ENCODE peak calls at places on chromosomes 5 and 9, in six cellular contexts. F is uterus, N is A549, Z is heart left ventricle, Y is ovary, M is tibial nerve. R is an unnamed sample.

GRCh38 chr5:97231025-97231636 is 48.1 kb upstream of the RIOK2 start:
- DNase-seq in F (peak; percentile 30), N (peak; percentile 31), Z (no peak), Y (no peak), M (no peak), R (peak; percentile 6)

GRCh38 chr9:136622538-136622948 is 40.2 kb upstream of the EGFL7 start:
- DNase-seq in F (no peak), N (no peak), Z (peak; percentile 27), Y (no peak), M (no peak), R (no peak)

GRCh38 chr5:10719965-10720364 is 41.1 kb downstream of the DAP start:
- DNase-seq in F (no peak), N (no peak), Z (no peak), Y (no peak), M (no peak), R (peak; percentile 44)

GRCh38 chr9:86303316-86303975 is 21.1 kb upstream of the ISCA1 start:
- DNase-seq in F (no peak), N (no peak), Z (no peak), Y (no peak), M (no peak), R (no peak)

GRCh38 chr9:123265833-123266232 is 2.6 kb downstream of the STRBP start:
- DNase-seq in F (no peak), N (no peak), Z (no peak), Y (no peak), M (no peak), R (peak; percentile 44)

GRCh38 chr5:54411176-54411575 is 44.3 kb upstream of the HSPB3 start:
- DNase-seq in F (no peak), N (no peak), Z (no peak), Y (no peak), M (no peak), R (no peak)

GRCh38 chr9:98568234-98568922 is 140.4 kb downstream of the GABBR2 start:
- DNase-seq in F (no peak), N (no peak), Z (no peak), Y (no peak), M (no peak), R (no peak)

GRCh38 chr9:12737871-12738270 is 36.9 kb upstream of the LURAP1L start:
- DNase-seq in F (no peak), N (no peak), Z (no peak), Y (no peak), M (no peak), R (no peak)

GRCh38 chr5:11555171-11555570 is 349.1 kb downstream of the CTNND2 start:
- DNase-seq in F (no peak), N (no peak), Z (no peak), Y (no peak), M (no peak), R (no peak)

GRCh38 chr5:66807743-66808142 is 211.6 kb downstream of the MAST4 start:
- DNase-seq in F (peak; percentile 41), N (peak; percentile 66), Z (no peak), Y (no peak), M (no peak), R (peak; percentile 15)

GRCh38 chr5:56819027-56819881 is 3.9 kb downstream of the MAP3K1 start:
- DNase-seq in F (no peak), N (no peak), Z (no peak), Y (no peak), M (no peak), R (no peak)

GRCh38 chr9:34127035-34127948 is 794 bp upstream of the DCAF12 start:
- DNase-seq in F (no peak), N (no peak), Z (no peak), Y (no peak), M (no peak), R (peak; percentile 40)

GRCh38 chr9:133959171-133959570 is 33.0 kb downstream of the VAV2 start:
- DNase-seq in F (no peak), N (no peak), Z (peak; percentile 24), Y (no peak), M (no peak), R (no peak)

GRCh38 chr5:148393390-148393741 is 9.6 kb downstream of the FBXO38 start:
- DNase-seq in F (no peak), N (no peak), Z (no peak), Y (no peak), M (no peak), R (no peak)

GRCh38 chr9:19485193-19485592 is 76.4 kb downstream of the ACER2 start:
- DNase-seq in F (no peak), N (no peak), Z (no peak), Y (no peak), M (no peak), R (no peak)

GRCh38 chr5:52727568-52727967 is 60.1 kb upstream of the ITGA1 start:
- DNase-seq in F (peak; percentile 38), N (no peak), Z (no peak), Y (no peak), M (no peak), R (no peak)

GRCh38 chr9:90838098-90838497 is 36.5 kb downstream of the SYK start:
- DNase-seq in F (no peak), N (no peak), Z (no peak), Y (no peak), M (no peak), R (no peak)

GRCh38 chr9:24765025-24765756 is 219.5 kb upstream of the IZUMO3 start:
- DNase-seq in F (no peak), N (no peak), Z (no peak), Y (no peak), M (no peak), R (no peak)

GRCh38 chr5:141523991-141524390 is 35.1 kb downstream of the PCDHGC5 start:
- DNase-seq in F (no peak), N (no peak), Z (no peak), Y (no peak), M (no peak), R (no peak)

GRCh38 chr5:141521244-141521781 is 32.4 kb downstream of the PCDHGC5 start:
- DNase-seq in F (peak; percentile 38), N (peak; percentile 74), Z (peak; percentile 68), Y (no peak), M (peak; percentile 28), R (peak; percentile 73)

GRCh38 chr5:141522301-141522700 is 33.4 kb downstream of the PCDHGC5 start:
- DNase-seq in F (no peak), N (no peak), Z (no peak), Y (no peak), M (no peak), R (no peak)

GRCh38 chr5:141525659-141526058 is 36.8 kb downstream of the PCDHGC5 start:
- DNase-seq in F (no peak), N (no peak), Z (no peak), Y (no peak), M (no peak), R (no peak)

DNA sequence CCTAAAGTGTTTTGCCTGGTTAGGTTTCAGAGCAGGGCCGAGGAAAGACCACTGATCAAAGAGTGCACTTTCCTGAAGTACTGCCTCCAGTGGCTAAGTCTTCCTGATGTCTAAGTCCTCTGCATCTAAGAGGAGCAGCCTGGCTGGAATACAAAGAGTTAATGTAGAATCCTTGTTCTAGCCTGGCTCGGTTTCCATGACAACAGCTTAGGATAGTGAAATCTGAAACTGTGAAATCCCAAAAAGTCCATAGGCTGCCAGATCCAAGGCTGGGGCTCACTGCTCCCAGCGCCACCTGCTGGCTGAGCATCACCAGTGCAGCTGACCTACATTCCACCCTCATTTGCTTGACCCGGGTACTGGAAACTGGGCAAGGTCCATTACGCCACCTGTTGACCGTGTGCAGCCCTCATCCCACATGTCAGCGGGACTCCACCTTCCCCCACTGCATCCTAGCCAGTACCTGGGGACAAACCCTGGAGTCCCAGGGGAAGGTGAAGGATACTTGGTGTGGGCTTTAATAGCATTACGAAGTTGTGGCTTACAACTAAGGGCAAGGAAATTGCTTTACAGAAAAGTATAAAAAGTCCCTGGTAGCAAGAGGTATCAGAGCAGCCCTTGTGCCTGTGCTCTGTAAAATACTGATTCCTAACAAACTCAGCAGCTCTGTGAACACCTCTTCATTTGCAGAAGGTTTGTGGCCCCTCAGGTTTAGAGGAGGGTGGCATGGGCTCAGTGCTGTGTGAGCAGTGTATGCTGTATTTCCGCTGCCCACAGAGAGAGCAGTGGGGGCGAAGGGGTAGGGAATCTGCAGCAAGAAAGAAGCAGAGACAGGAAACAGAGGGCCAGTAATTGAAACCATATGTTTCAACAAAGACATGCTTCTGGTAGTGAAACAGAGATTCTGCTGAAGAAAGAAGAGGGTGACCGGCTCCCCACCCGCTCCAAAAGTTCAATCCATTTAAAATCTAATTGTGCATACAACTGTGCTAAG is 36.0 kb downstream of the PCDHGC5 start:
- DNase-seq in F (peak; percentile 93), N (peak; percentile 92), Z (peak; percentile 91), Y (peak; percentile 92), M (peak; percentile 72), R (peak; percentile 83)
- TF ChIP-seq POLR2A in F (peak; percentile 28), N (no peak), Z (no peak), Y (no peak), M (no peak), R (no peak)

DNA sequence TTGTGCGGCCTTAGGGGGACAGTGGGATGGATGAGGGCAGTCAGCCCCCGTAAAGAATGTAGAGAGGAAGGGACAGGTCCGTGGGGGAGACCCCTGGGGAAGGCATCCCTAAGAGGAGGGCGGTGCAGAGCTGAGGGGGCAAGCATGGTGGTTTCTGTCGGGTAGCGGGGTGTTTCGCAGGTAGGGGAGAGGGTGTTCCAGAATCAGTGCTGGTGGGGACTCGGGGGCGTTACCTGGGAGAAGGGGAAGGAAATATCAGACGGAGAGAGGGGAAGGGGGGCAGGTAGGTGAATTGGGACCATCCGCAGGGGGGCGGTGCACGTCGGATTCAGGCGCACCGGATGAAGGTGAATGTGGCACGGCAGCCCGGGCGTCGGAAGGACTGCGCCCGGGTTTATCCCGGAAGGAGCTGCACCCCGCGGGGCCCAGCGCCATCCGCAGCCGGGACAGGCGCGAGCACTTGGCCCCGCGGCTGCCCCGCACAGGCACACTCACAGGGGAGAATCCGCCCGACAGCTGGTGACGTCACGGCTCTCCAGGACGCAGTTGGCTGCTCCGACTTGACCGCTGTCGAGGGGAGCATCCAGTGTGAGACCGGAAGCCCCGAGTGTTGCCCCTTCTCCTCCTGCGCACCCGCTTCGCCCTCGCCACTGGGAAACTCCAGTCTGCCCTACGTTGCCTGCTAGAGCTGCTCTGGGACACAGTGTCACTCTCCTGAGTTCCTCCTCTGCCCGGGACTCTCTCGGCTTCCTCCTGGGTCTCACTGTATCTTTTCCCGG is 1.3 kb downstream of the CD72 start:
- DNase-seq in F (peak; percentile 68), N (no peak), Z (peak; percentile 82), Y (peak; percentile 68), M (no peak), R (no peak)
- TF ChIP-seq POLR2A in F (no peak), N (no peak), Z (no peak), Y (no peak), M (no peak), R (no peak)

DNA sequence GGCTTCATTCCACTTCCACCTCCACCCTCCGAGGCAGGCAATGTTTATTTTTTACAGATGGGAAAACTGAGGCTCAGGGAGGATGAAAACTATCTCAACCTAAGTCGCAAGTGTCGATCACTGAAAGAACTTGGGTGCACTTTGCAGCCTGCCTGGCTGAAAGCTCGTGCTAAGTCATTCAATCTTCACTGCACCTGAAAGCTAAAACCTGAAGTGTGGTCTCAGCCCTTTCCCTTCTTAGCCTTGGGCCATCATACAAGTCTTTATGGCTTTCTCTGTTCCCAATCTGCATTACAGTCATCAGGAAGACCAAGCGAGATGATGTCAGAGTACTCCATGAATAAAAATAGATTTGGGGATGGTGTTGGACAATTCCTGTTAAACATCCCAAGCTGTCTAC is 1.0 kb upstream of the TNFSF8 start:
- DNase-seq in F (no peak), N (no peak), Z (no peak), Y (no peak), M (no peak), R (no peak)
- TF ChIP-seq POLR2A in F (no peak), N (no peak), Z (no peak), Y (no peak), M (no peak), R (no peak)

GRCh38 chr5:134242146-134242545 is 16.3 kb upstream of the PPP2CA start:
- DNase-seq in F (peak; percentile 75), N (no peak), Z (peak; percentile 70), Y (peak; percentile 37), M (no peak), R (peak; percentile 56)
- TF ChIP-seq POLR2A in F (no peak), N (no peak), Z (no peak), Y (no peak), M (no peak), R (no peak)

R was measured in H54.